ENCODE peak calls at places on chromosome 18, in six cellular contexts. I is thoracic aorta; K is naive thymus-derived CD8-positive, alpha-beta T cell; A is upper lobe of left lung; B is T-helper 2 cell; C is stimulated activated CD4-positive, alpha-beta T cell treated with anti-CD3 and anti-CD28 coated beads, Interleukin-12 subunit alpha, Interleukin-12 subunit beta, amount 100 ng/mL, for 48 hours. J is an unnamed sample.

GRCh38 chr18:26190506-26190905 is 35.7 kb upstream of the TAF4B start:
- DNase-seq in I (no peak), K (peak), A (no peak), B (peak), C (peak), J (peak)

GRCh38 chr18:58087928-58088722 is 44.1 kb downstream of the NEDD4L start:
- DNase-seq in I (no peak), K (no peak), A (no peak), B (no peak), C (no peak), J (no peak)

GRCh38 chr18:49756671-49757362 is 56.5 kb downstream of the ACAA2 start:
- DNase-seq in I (no peak), K (no peak), A (no peak), B (no peak), C (no peak), J (no peak)

GRCh38 chr18:51321696-51322095 is 124.2 kb upstream of the MEX3C start:
- DNase-seq in I (no peak), K (no peak), A (no peak), B (no peak), C (no peak), J (no peak)

GRCh38 chr18:20988726-20989125 is 122.9 kb downstream of the ROCK1 start:
- DNase-seq in I (no peak), K (no peak), A (no peak), B (no peak), C (no peak), J (no peak)

GRCh38 chr18:46656326-46657114 is 500 bp downstream of the LOXHD1 start:
- DNase-seq in I (no peak), K (no peak), A (peak), B (no peak), C (no peak), J (no peak)

GRCh38 chr18:59423251-59423650 is 64.2 kb upstream of the LMAN1 start:
- DNase-seq in I (no peak), K (no peak), A (no peak), B (no peak), C (no peak), J (no peak)

GRCh38 chr18:77559274-77559910 is 309.7 kb downstream of the GALR1 start:
- DNase-seq in I (no peak), K (no peak), A (no peak), B (no peak), C (no peak), J (no peak)

GRCh38 chr18:76476665-76477561 is 18.1 kb downstream of the ZNF516 start:
- DNase-seq in I (no peak), K (no peak), A (no peak), B (no peak), C (no peak), J (no peak)

J was measured in CD4-positive, alpha-beta memory T cell.